ENCODE peak calls at places on chromosome 21, in five cellular contexts. V is SK-N-SH, B is GM12878, M is H1, H is HCT116. X is an unnamed sample.

GRCh38 chr21:18370292-18370691 is 33.3 kb downstream of the TMPRSS15 start:
- DNase-seq in B (no peak), H (no peak), M (no peak), V (no peak), X (no peak)

GRCh38 chr21:37367758-37368535 is 1.4 kb downstream of the DYRK1A start:
- DNase-seq in V (peak), M (no peak), B (no peak), H (no peak), X (no peak)

GRCh38 chr21:28215214-28215954 is 777.3 kb downstream of the LTN1 start:
- DNase-seq in V (no peak), M (no peak), H (no peak), B (no peak), X (no peak)

GRCh38 chr21:42403611-42404231 is at the start of gene UBASH3A:
- DNase-seq in V (no peak), M (no peak), B (no peak), H (no peak), X (no peak)

GRCh38 chr21:29149771-29150425 is 19.5 kb downstream of the MAP3K7CL start:
- DNase-seq in M (no peak), V (no peak), H (no peak), B (no peak), X (no peak)

GRCh38 chr21:18002393-18002792 is 183.2 kb upstream of the C21orf91 start:
- DNase-seq in M (no peak), H (no peak), B (no peak), V (no peak), X (no peak)

GRCh38 chr21:29055080-29055479 is 18.4 kb downstream of the CCT8 start:
- DNase-seq in V (no peak), H (no peak), M (no peak), B (no peak), X (no peak)

GRCh38 chr21:44874497-44875331 is 1.2 kb upstream of the PTTG1IP start:
- DNase-seq in B (no peak), H (no peak), V (no peak), M (no peak), X (no peak)

GRCh38 chr21:41280115-41280919 is 36.3 kb upstream of the FAM3B start:
- DNase-seq in H (no peak), V (no peak), B (no peak), M (no peak), X (no peak)

GRCh38 chr21:37866027-37866426 is 50.2 kb downstream of the KCNJ6 start:
- DNase-seq in V (no peak), H (no peak), B (no peak), M (no peak), X (no peak)

GRCh38 chr21:20968391-20968790 is 29.8 kb upstream of the NCAM2 start:
- DNase-seq in B (no peak), V (no peak), H (no peak), M (no peak), X (no peak)

GRCh38 chr21:38036016-38036415 is 119.8 kb upstream of the KCNJ6 start:
- DNase-seq in M (no peak), V (no peak), B (no peak), H (no peak), X (no peak)

GRCh38 chr21:35088235-35088865 is 39.2 kb upstream of the RUNX1 start:
- DNase-seq in M (no peak), B (no peak), H (no peak), V (no peak), X (no peak)

GRCh38 chr21:37827878-37828277 is 88.4 kb downstream of the KCNJ6 start:
- DNase-seq in B (no peak), V (no peak), H (no peak), M (no peak), X (no peak)

GRCh38 chr21:34690793-34691175 is 22.0 kb downstream of the CLIC6 start:
- DNase-seq in H (no peak), B (no peak), M (no peak), V (no peak), X (no peak)

GRCh38 chr21:42411891-42412635 is 8.4 kb downstream of the UBASH3A start:
- DNase-seq in V (no peak), H (no peak), B (no peak), M (no peak), X (no peak)

GRCh38 chr21:31729622-31730343 is 2.1 kb downstream of the SCAF4 start:
- DNase-seq in B (no peak), V (no peak), M (no peak), H (no peak), X (no peak)

GRCh38 chr21:31732538-31732864 is 583 bp upstream of the SCAF4 start:
- DNase-seq in V (no peak), B (no peak), M (no peak), H (no peak), X (no peak)

GRCh38 chr21:31731802-31732537 is at the start of gene SCAF4:
- DNase-seq in M (peak), V (peak), B (peak), H (peak), X (peak)

GRCh38 chr21:31730687-31731111 is 1.2 kb downstream of the SCAF4 start:
- DNase-seq in M (peak), V (no peak), B (no peak), H (no peak), X (peak)

DNA sequence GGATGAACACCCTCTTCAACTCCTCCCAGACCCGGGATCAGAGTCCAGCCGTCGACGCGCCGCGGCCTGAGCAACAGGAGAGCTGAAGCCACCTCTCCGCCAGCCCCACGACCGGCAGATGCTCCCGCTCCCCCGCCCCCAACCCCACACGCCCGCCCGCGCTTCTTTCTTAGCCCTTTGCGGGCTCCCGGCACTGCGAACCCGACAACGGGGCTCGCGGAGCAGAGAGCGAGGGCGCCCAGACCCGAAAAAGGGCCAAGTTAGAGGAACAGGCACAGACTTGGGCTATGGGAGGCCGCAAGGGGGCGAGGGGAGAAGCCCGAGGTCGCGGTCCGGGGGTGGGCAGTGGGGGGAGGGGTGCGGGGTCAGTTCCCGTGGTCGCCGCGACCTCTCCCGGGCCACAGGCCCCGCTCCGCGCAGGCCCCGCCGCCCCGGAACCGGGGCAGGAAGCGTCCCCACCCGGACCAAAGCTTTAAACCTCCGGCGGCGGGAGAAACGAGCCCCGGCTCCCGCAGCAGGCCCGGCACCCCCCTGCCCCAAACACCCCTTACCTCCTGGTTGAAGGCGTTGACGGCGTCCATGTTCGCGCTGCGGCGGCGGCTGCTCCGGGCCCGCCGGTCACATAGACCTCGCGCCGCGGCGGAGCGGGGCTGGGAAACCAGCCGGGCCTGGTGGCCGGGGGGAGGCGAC is 661 bp downstream of the SCAF4 start:
- DNase-seq in B (no peak), V (peak), M (no peak), H (no peak), X (no peak)
- TF ChIP-seq YY1 in B (no peak), V (no peak), M (no peak), H (no peak), X (no peak)

GRCh38 chr21:43717166-43717853 is 1.6 kb upstream of the PDXK start:
- DNase-seq in B (no peak), M (no peak), H (no peak), V (no peak), X (no peak)

GRCh38 chr21:43716376-43717165 is 2.4 kb upstream of the PDXK start:
- DNase-seq in V (no peak), M (no peak), B (peak), H (no peak), X (no peak)

GRCh38 chr21:43719748-43720538 is 1.0 kb downstream of the PDXK start:
- DNase-seq in B (no peak), H (no peak), V (no peak), M (no peak), X (no peak)

GRCh38 chr21:43718872-43719747 is at the start of gene PDXK:
- DNase-seq in H (peak), B (peak), M (no peak), V (peak), X (peak)

DNA sequence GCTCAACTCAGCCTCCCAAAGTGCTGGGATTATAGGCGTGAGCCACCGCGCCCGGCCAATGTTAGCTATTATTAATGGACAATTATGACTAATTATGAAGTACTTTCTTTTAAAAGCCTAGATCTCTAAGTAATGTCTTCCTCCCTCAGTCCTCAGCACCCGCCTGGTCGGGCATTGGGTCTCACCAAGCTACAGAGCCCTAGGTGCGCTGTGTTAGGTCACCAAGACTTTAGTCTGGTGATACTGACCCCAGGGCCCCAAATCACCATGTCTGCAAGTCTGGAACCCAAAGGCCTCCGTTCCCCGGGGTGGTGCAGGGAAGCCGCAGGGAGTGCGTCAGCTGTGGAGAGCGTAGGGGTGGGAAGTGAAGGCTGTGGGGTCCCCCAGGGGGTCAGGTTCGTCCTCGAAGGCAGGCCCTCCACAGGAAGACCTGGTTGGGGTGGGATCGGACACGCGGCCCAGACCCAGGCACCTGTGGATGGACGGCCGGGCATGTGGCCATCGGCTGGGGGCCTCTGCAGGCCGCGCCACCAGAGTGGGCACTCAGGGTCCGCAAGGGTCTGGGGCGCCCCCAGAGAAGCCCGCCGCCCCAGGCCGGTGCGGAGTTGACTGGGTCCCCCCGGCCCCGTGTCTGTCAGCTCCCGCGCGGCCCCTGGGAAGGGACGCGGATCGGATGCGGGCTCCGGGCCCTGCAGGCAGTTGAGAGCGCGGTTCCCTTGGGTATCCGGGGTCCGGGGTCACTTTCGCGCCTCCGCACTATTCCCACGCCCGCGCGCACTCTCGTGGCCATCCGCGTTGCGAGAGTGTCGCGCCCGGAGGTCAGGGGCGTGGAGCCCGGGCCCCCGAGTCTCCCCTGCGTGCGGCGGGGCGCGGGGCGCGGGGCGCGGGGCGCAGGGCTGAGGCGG is 710 bp upstream of the PDXK start:
- DNase-seq in H (no peak), M (no peak), V (peak), B (no peak), X (no peak)
- TF ChIP-seq YY1 in H (no peak), M (no peak), V (no peak), B (no peak), X (no peak)

GRCh38 chr21:36134820-36135390 is at the start of gene CBR3:
- DNase-seq in M (no peak), B (no peak), H (no peak), V (peak), X (no peak)
- TF ChIP-seq YY1 in M (no peak), B (no peak), H (no peak), V (peak), X (no peak)

DNA sequence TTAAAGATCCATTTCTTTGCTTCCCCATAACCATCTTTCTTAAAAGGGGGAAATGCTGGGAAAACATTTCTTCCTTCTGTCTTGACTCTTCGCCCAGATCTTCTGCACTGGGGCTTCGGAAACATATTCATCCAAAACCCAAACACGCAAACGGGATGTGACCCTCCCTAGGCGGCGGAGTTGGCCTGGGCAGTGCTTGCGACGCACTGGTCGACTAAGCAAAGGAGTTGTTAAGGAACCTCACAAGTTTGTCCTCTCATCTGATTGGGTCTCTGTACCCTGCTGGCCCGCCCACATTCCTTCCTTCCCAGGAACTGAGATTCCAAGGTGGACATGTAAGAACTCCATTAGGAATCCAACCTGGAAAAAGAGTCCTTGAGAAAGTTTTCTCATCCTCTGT is 2.5 kb downstream of the ADAMTS5 start:
- DNase-seq in V (no peak), B (no peak), M (no peak), H (no peak), X (no peak)
- TF ChIP-seq YY1 in V (no peak), B (no peak), M (no peak), H (no peak), X (no peak)

GRCh38 chr21:39934895-39935294 is 67.7 kb downstream of the PCP4 start:
- DNase-seq in B (no peak), H (no peak), M (no peak), V (no peak), X (no peak)

GRCh38 chr21:39935716-39936115 is 68.5 kb downstream of the PCP4 start:
- DNase-seq in V (no peak), B (no peak), H (no peak), M (no peak), X (no peak)

GRCh38 chr21:39932335-39932734 is 65.1 kb downstream of the PCP4 start:
- DNase-seq in M (no peak), B (no peak), V (no peak), H (no peak), X (no peak)

GRCh38 chr21:39938086-39938611 is 70.9 kb downstream of the PCP4 start:
- DNase-seq in B (no peak), H (no peak), M (no peak), V (no peak), X (no peak)
- TF ChIP-seq YY1 in B (no peak), H (no peak), M (no peak), V (no peak), X (no peak)

GRCh38 chr21:45974073-45975016 is 7.2 kb upstream of the COL6A1 start:
- DNase-seq in B (no peak), V (peak), M (no peak), H (peak), X (no peak)
- TF ChIP-seq YY1 in B (no peak), V (no peak), M (peak), H (no peak), X (peak)

GRCh38 chr21:36200089-36200561 is 43.5 kb downstream of the DOP1B start:
- DNase-seq in B (no peak), H (no peak), M (no peak), V (no peak), X (no peak)

GRCh38 chr21:36202721-36203602 is 46.3 kb downstream of the DOP1B start:
- DNase-seq in V (no peak), H (no peak), M (no peak), B (no peak), X (no peak)

GRCh38 chr21:36205962-36206361 is 49.3 kb downstream of the DOP1B start:
- DNase-seq in H (no peak), B (no peak), M (no peak), V (no peak), X (no peak)

GRCh38 chr21:36204980-36205379 is 48.4 kb downstream of the DOP1B start:
- DNase-seq in B (no peak), H (no peak), V (no peak), M (no peak), X (no peak)

DNA sequence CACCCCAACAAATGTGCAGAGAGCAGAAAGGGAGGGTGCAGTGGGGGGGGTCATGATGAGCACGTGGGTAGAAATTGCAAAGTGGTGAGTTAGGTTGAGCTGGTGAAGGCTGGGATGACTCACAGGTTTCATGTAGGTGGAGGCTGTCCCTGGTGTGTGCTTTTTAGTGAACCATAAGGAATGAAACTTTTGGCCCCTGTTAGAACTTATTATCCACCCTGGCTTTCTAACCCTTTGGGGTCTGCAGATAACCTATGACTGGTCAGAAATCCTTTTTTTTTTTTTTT is 46.9 kb downstream of the DOP1B start:
- DNase-seq in H (peak), B (peak), M (no peak), V (peak), X (no peak)
- TF ChIP-seq YY1 in H (no peak), B (no peak), M (no peak), V (no peak), X (no peak)

GRCh38 chr21:23801292-23801691 is 1806.0 kb downstream of the MRPL39 start:
- DNase-seq in V (no peak), B (no peak), M (no peak), H (no peak), X (no peak)

GRCh38 chr21:23809573-23809972 is 1797.7 kb downstream of the MRPL39 start:
- DNase-seq in M (no peak), V (no peak), B (no peak), H (no peak), X (no peak)

GRCh38 chr21:23799376-23799775 is 1807.9 kb downstream of the MRPL39 start:
- DNase-seq in M (no peak), B (no peak), H (no peak), V (peak), X (no peak)

DNA sequence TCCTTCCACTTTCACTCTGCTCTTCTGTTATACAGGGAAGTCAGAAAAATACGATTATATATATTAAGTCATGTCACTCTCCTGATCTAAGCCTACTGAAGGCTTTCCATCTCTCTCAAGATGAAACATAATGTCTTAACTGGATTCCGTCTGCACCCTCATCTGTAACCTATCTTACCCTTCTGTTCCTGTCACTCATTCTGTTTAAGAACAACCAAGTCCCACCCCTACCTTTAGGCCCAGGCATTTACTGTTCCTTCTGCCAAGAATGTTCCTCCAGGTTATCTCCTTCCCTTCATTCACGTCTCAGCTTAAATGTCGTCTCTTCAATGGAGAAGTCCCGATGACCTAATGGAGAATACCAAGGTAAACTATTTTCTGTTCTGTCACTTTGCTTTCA is 1802.4 kb downstream of the MRPL39 start:
- DNase-seq in B (no peak), M (no peak), H (no peak), V (no peak), X (no peak)
- TF ChIP-seq YY1 in B (no peak), M (no peak), H (no peak), V (no peak), X (no peak)

X was measured in NT2/D1.